ENCODE peak calls at places on chromosomes 1 and 21, in ten cellular contexts. One of them, this sample, is unnamed.

GRCh38 chr1:21933397-21934248 is 3.5 kb downstream of the HSPG2 start:
- DNase-seq in glomerular endothelial cell: no peak
- DNase-seq in NCI-H2081: peak
- DNase-seq in NCI-H1694: no peak
- DNase-seq in substantia nigra: no peak
- DNase-seq in hypothalamus: no peak
- DNase-seq in GM12891: no peak
- DNase-seq in body of pancreas: peak
- DNase-seq in H7: peak
- DNase-seq in choroid plexus epithelial cell: peak
- DNase-seq in this sample: no peak

GRCh38 chr1:224564491-224565084 is 51.5 kb upstream of the CNIH3 start:
- DNase-seq in glomerular endothelial cell: no peak
- DNase-seq in NCI-H2081: no peak
- DNase-seq in NCI-H1694: peak
- DNase-seq in substantia nigra: no peak
- DNase-seq in hypothalamus: no peak
- DNase-seq in GM12891: no peak
- DNase-seq in body of pancreas: no peak
- DNase-seq in H7: no peak
- DNase-seq in choroid plexus epithelial cell: no peak
- DNase-seq in this sample: no peak

GRCh38 chr21:46425566-46425965 is 33.1 kb upstream of the DIP2A start:
- DNase-seq in glomerular endothelial cell: no peak
- DNase-seq in NCI-H2081: no peak
- DNase-seq in NCI-H1694: no peak
- DNase-seq in substantia nigra: no peak
- DNase-seq in hypothalamus: no peak
- DNase-seq in GM12891: no peak
- DNase-seq in body of pancreas: no peak
- DNase-seq in H7: peak
- DNase-seq in choroid plexus epithelial cell: no peak
- DNase-seq in this sample: no peak

GRCh38 chr1:91913018-91913417 is 27.1 kb upstream of the TGFBR3 start:
- DNase-seq in glomerular endothelial cell: no peak
- DNase-seq in NCI-H2081: no peak
- DNase-seq in NCI-H1694: no peak
- DNase-seq in substantia nigra: no peak
- DNase-seq in hypothalamus: no peak
- DNase-seq in GM12891: no peak
- DNase-seq in body of pancreas: no peak
- DNase-seq in H7: no peak
- DNase-seq in choroid plexus epithelial cell: peak
- DNase-seq in this sample: no peak

GRCh38 chr21:14987370-14988170 is 77.2 kb downstream of the NRIP1 start:
- DNase-seq in glomerular endothelial cell: no peak
- DNase-seq in NCI-H2081: no peak
- DNase-seq in NCI-H1694: no peak
- DNase-seq in substantia nigra: no peak
- DNase-seq in hypothalamus: no peak
- DNase-seq in GM12891: no peak
- DNase-seq in body of pancreas: no peak
- DNase-seq in H7: no peak
- DNase-seq in choroid plexus epithelial cell: no peak
- DNase-seq in this sample: no peak

GRCh38 chr1:79041666-79042065 is 35.1 kb upstream of the ADGRL4 start:
- DNase-seq in glomerular endothelial cell: no peak
- DNase-seq in NCI-H2081: no peak
- DNase-seq in NCI-H1694: no peak
- DNase-seq in substantia nigra: no peak
- DNase-seq in hypothalamus: no peak
- DNase-seq in GM12891: no peak
- DNase-seq in body of pancreas: no peak
- DNase-seq in H7: no peak
- DNase-seq in choroid plexus epithelial cell: no peak
- DNase-seq in this sample: no peak

GRCh38 chr1:116147972-116148371 is 36.8 kb downstream of the MAB21L3 start:
- DNase-seq in glomerular endothelial cell: no peak
- DNase-seq in NCI-H2081: no peak
- DNase-seq in NCI-H1694: no peak
- DNase-seq in substantia nigra: no peak
- DNase-seq in hypothalamus: no peak
- DNase-seq in GM12891: no peak
- DNase-seq in body of pancreas: no peak
- DNase-seq in H7: peak
- DNase-seq in choroid plexus epithelial cell: no peak
- DNase-seq in this sample: no peak

GRCh38 chr1:84611091-84611490 is 36.9 kb upstream of the CTBS start:
- DNase-seq in glomerular endothelial cell: no peak
- DNase-seq in NCI-H2081: no peak
- DNase-seq in NCI-H1694: no peak
- DNase-seq in substantia nigra: no peak
- DNase-seq in hypothalamus: no peak
- DNase-seq in GM12891: no peak
- DNase-seq in body of pancreas: no peak
- DNase-seq in H7: no peak
- DNase-seq in choroid plexus epithelial cell: no peak
- DNase-seq in this sample: no peak

GRCh38 chr1:205141236-205142104 is 19.7 kb upstream of the RBBP5 start:
- DNase-seq in glomerular endothelial cell: peak
- DNase-seq in NCI-H2081: peak
- DNase-seq in NCI-H1694: peak
- DNase-seq in substantia nigra: peak
- DNase-seq in hypothalamus: peak
- DNase-seq in GM12891: peak
- DNase-seq in body of pancreas: peak
- DNase-seq in H7: peak
- DNase-seq in choroid plexus epithelial cell: peak
- DNase-seq in this sample: peak

GRCh38 chr1:205973377-205974232 is 29.6 kb downstream of the RAB7B start:
- DNase-seq in glomerular endothelial cell: no peak
- DNase-seq in NCI-H2081: no peak
- DNase-seq in NCI-H1694: no peak
- DNase-seq in substantia nigra: no peak
- DNase-seq in hypothalamus: no peak
- DNase-seq in GM12891: no peak
- DNase-seq in body of pancreas: no peak
- DNase-seq in H7: no peak
- DNase-seq in choroid plexus epithelial cell: no peak
- DNase-seq in this sample: no peak

GRCh38 chr1:221268295-221268694 is 389.1 kb downstream of the HLX start:
- DNase-seq in glomerular endothelial cell: no peak
- DNase-seq in NCI-H2081: no peak
- DNase-seq in NCI-H1694: no peak
- DNase-seq in substantia nigra: no peak
- DNase-seq in hypothalamus: no peak
- DNase-seq in GM12891: no peak
- DNase-seq in body of pancreas: no peak
- DNase-seq in H7: no peak
- DNase-seq in choroid plexus epithelial cell: peak
- DNase-seq in this sample: no peak

GRCh38 chr1:30586671-30587070 is 136.7 kb downstream of the MATN1 start:
- DNase-seq in glomerular endothelial cell: no peak
- DNase-seq in NCI-H2081: no peak
- DNase-seq in NCI-H1694: no peak
- DNase-seq in substantia nigra: no peak
- DNase-seq in hypothalamus: no peak
- DNase-seq in GM12891: no peak
- DNase-seq in body of pancreas: no peak
- DNase-seq in H7: peak
- DNase-seq in choroid plexus epithelial cell: no peak
- DNase-seq in this sample: no peak

GRCh38 chr1:31055501-31055900 is 10.0 kb downstream of the PUM1 start:
- DNase-seq in glomerular endothelial cell: no peak
- DNase-seq in NCI-H2081: no peak
- DNase-seq in NCI-H1694: no peak
- DNase-seq in substantia nigra: no peak
- DNase-seq in hypothalamus: no peak
- DNase-seq in GM12891: no peak
- DNase-seq in body of pancreas: peak
- DNase-seq in H7: no peak
- DNase-seq in choroid plexus epithelial cell: no peak
- DNase-seq in this sample: no peak

GRCh38 chr1:248858096-248858890 is 592 bp downstream of the ZNF692 start:
- DNase-seq in glomerular endothelial cell: no peak
- DNase-seq in NCI-H2081: peak
- DNase-seq in NCI-H1694: no peak
- DNase-seq in substantia nigra: peak
- DNase-seq in hypothalamus: peak
- DNase-seq in GM12891: peak
- DNase-seq in body of pancreas: peak
- DNase-seq in H7: peak
- DNase-seq in choroid plexus epithelial cell: peak
- DNase-seq in this sample: peak

GRCh38 chr1:155272466-155273133 is 704 bp downstream of the CLK2 start:
- DNase-seq in glomerular endothelial cell: no peak
- DNase-seq in NCI-H2081: no peak
- DNase-seq in NCI-H1694: peak
- DNase-seq in substantia nigra: no peak
- DNase-seq in hypothalamus: no peak
- DNase-seq in GM12891: no peak
- DNase-seq in body of pancreas: no peak
- DNase-seq in H7: peak
- DNase-seq in choroid plexus epithelial cell: peak
- DNase-seq in this sample: peak

GRCh38 chr21:38531610-38532009 is 33.3 kb upstream of the ERG start:
- DNase-seq in glomerular endothelial cell: no peak
- DNase-seq in NCI-H2081: no peak
- DNase-seq in NCI-H1694: no peak
- DNase-seq in substantia nigra: no peak
- DNase-seq in hypothalamus: no peak
- DNase-seq in GM12891: no peak
- DNase-seq in body of pancreas: peak
- DNase-seq in H7: no peak
- DNase-seq in choroid plexus epithelial cell: peak
- DNase-seq in this sample: no peak

GRCh38 chr1:966135-966602 is at the start of gene PLEKHN1:
- DNase-seq in glomerular endothelial cell: no peak
- DNase-seq in NCI-H2081: no peak
- DNase-seq in NCI-H1694: no peak
- DNase-seq in substantia nigra: no peak
- DNase-seq in hypothalamus: no peak
- DNase-seq in GM12891: peak
- DNase-seq in body of pancreas: peak
- DNase-seq in H7: peak
- DNase-seq in choroid plexus epithelial cell: no peak
- DNase-seq in this sample: peak

GRCh38 chr1:175792126-175792525 is 48.7 kb upstream of the TNR start:
- DNase-seq in glomerular endothelial cell: no peak
- DNase-seq in NCI-H2081: peak
- DNase-seq in NCI-H1694: peak
- DNase-seq in substantia nigra: no peak
- DNase-seq in hypothalamus: no peak
- DNase-seq in GM12891: no peak
- DNase-seq in body of pancreas: no peak
- DNase-seq in H7: no peak
- DNase-seq in choroid plexus epithelial cell: no peak
- DNase-seq in this sample: no peak

GRCh38 chr21:32411366-32412161 is 942 bp upstream of the EVA1C start:
- DNase-seq in glomerular endothelial cell: no peak
- DNase-seq in NCI-H2081: peak
- DNase-seq in NCI-H1694: no peak
- DNase-seq in substantia nigra: peak
- DNase-seq in hypothalamus: peak
- DNase-seq in GM12891: no peak
- DNase-seq in body of pancreas: peak
- DNase-seq in H7: peak
- DNase-seq in choroid plexus epithelial cell: peak
- DNase-seq in this sample: no peak

GRCh38 chr21:46119565-46120271 is 21.8 kb downstream of the COL6A2 start:
- DNase-seq in glomerular endothelial cell: no peak
- DNase-seq in NCI-H2081: no peak
- DNase-seq in NCI-H1694: no peak
- DNase-seq in substantia nigra: no peak
- DNase-seq in hypothalamus: no peak
- DNase-seq in GM12891: peak
- DNase-seq in body of pancreas: no peak
- DNase-seq in H7: peak
- DNase-seq in choroid plexus epithelial cell: no peak
- DNase-seq in this sample: no peak

GRCh38 chr1:102970496-102971078 is 137.7 kb downstream of the COL11A1 start:
- DNase-seq in glomerular endothelial cell: peak
- DNase-seq in NCI-H2081: peak
- DNase-seq in NCI-H1694: peak
- DNase-seq in substantia nigra: no peak
- DNase-seq in hypothalamus: no peak
- DNase-seq in GM12891: peak
- DNase-seq in body of pancreas: peak
- DNase-seq in H7: peak
- DNase-seq in choroid plexus epithelial cell: peak
- DNase-seq in this sample: peak

GRCh38 chr1:67843746-67844145 is 10.5 kb upstream of the GNG12 start:
- DNase-seq in glomerular endothelial cell: no peak
- DNase-seq in NCI-H2081: no peak
- DNase-seq in NCI-H1694: no peak
- DNase-seq in substantia nigra: no peak
- DNase-seq in hypothalamus: no peak
- DNase-seq in GM12891: no peak
- DNase-seq in body of pancreas: no peak
- DNase-seq in H7: no peak
- DNase-seq in choroid plexus epithelial cell: no peak
- DNase-seq in this sample: no peak

GRCh38 chr1:79396901-79397300 is 390.4 kb upstream of the ADGRL4 start:
- DNase-seq in glomerular endothelial cell: no peak
- DNase-seq in NCI-H2081: no peak
- DNase-seq in NCI-H1694: no peak
- DNase-seq in substantia nigra: no peak
- DNase-seq in hypothalamus: no peak
- DNase-seq in GM12891: no peak
- DNase-seq in body of pancreas: no peak
- DNase-seq in H7: no peak
- DNase-seq in choroid plexus epithelial cell: no peak
- DNase-seq in this sample: no peak

This sample was measured in SK-MEL-5.